ENCODE peak calls at places on chromosome 19, in ten cellular contexts. One of them, this sample, is unnamed.

GRCh38 chr19:29841559-29842367 is 30.0 kb downstream of the CCNE1 start:
- DNase-seq in BE2C: peak; percentile 58
- DNase-seq in T-helper 2 cell: no peak
- DNase-seq in anterior cingulate cortex: no peak
- DNase-seq in uterus: no peak
- DNase-seq in fibroblast of lung: peak; percentile 49
- DNase-seq in LHCN-M2: peak; percentile 47
- DNase-seq in C1 segment of cervical spinal cord: no peak
- DNase-seq in HAP-1: peak; percentile 14
- DNase-seq in Peyer's patch: no peak
- DNase-seq in this sample: no peak

GRCh38 chr19:55149078-55150003 is at the start of gene TNNT1:
- DNase-seq in BE2C: no peak
- DNase-seq in fibroblast of lung: no peak
- DNase-seq in HAP-1: no peak
- DNase-seq in T-helper 2 cell: no peak
- DNase-seq in C1 segment of cervical spinal cord: no peak
- DNase-seq in uterus: no peak
- DNase-seq in LHCN-M2: peak; percentile 54
- DNase-seq in anterior cingulate cortex: no peak
- DNase-seq in Peyer's patch: no peak
- DNase-seq in this sample: no peak

GRCh38 chr19:18233224-18233825 is 7.1 kb upstream of the PDE4C start:
- DNase-seq in BE2C: peak; percentile 56
- DNase-seq in uterus: no peak
- DNase-seq in HAP-1: peak; percentile 34
- DNase-seq in fibroblast of lung: peak; percentile 45
- DNase-seq in C1 segment of cervical spinal cord: no peak
- DNase-seq in LHCN-M2: no peak
- DNase-seq in T-helper 2 cell: peak; percentile 49
- DNase-seq in anterior cingulate cortex: no peak
- DNase-seq in Peyer's patch: no peak
- DNase-seq in this sample: peak; percentile 78

GRCh38 chr19:33634361-33635091 is 12.8 kb downstream of the CHST8 start:
- DNase-seq in fibroblast of lung: no peak
- DNase-seq in uterus: no peak
- DNase-seq in Peyer's patch: no peak
- DNase-seq in C1 segment of cervical spinal cord: no peak
- DNase-seq in T-helper 2 cell: no peak
- DNase-seq in HAP-1: no peak
- DNase-seq in LHCN-M2: no peak
- DNase-seq in anterior cingulate cortex: no peak
- DNase-seq in BE2C: no peak
- DNase-seq in this sample: no peak

GRCh38 chr19:48648134-48648533 is 2.1 kb upstream of the CA11 start:
- DNase-seq in C1 segment of cervical spinal cord: no peak
- DNase-seq in T-helper 2 cell: no peak
- DNase-seq in LHCN-M2: no peak
- DNase-seq in HAP-1: no peak
- DNase-seq in Peyer's patch: no peak
- DNase-seq in fibroblast of lung: no peak
- DNase-seq in anterior cingulate cortex: no peak
- DNase-seq in uterus: no peak
- DNase-seq in BE2C: no peak
- DNase-seq in this sample: no peak

GRCh38 chr19:19081642-19082151 is 17.9 kb downstream of the SLC25A42 start:
- DNase-seq in T-helper 2 cell: no peak
- DNase-seq in uterus: peak; percentile 46
- DNase-seq in HAP-1: no peak
- DNase-seq in Peyer's patch: no peak
- DNase-seq in C1 segment of cervical spinal cord: no peak
- DNase-seq in anterior cingulate cortex: no peak
- DNase-seq in fibroblast of lung: peak; percentile 18
- DNase-seq in LHCN-M2: no peak
- DNase-seq in BE2C: no peak
- DNase-seq in this sample: no peak

GRCh38 chr19:804419-805160 is 7.3 kb downstream of the PTBP1 start:
- DNase-seq in BE2C: no peak
- DNase-seq in T-helper 2 cell: no peak
- DNase-seq in uterus: no peak
- DNase-seq in anterior cingulate cortex: no peak
- DNase-seq in Peyer's patch: no peak
- DNase-seq in HAP-1: no peak
- DNase-seq in LHCN-M2: no peak
- DNase-seq in fibroblast of lung: no peak
- DNase-seq in C1 segment of cervical spinal cord: no peak
- DNase-seq in this sample: no peak

GRCh38 chr19:7863157-7863970 is 10.8 kb downstream of the PRR36 start:
- DNase-seq in LHCN-M2: no peak
- DNase-seq in C1 segment of cervical spinal cord: no peak
- DNase-seq in uterus: no peak
- DNase-seq in BE2C: peak; percentile 21
- DNase-seq in HAP-1: no peak
- DNase-seq in anterior cingulate cortex: no peak
- DNase-seq in Peyer's patch: no peak
- DNase-seq in T-helper 2 cell: no peak
- DNase-seq in fibroblast of lung: no peak
- DNase-seq in this sample: no peak

GRCh38 chr19:14516048-14516534 is 2.1 kb downstream of the DNAJB1 start:
- DNase-seq in BE2C: no peak
- DNase-seq in C1 segment of cervical spinal cord: peak; percentile 42
- DNase-seq in T-helper 2 cell: peak; percentile 26
- DNase-seq in anterior cingulate cortex: no peak
- DNase-seq in LHCN-M2: no peak
- DNase-seq in fibroblast of lung: no peak
- DNase-seq in Peyer's patch: no peak
- DNase-seq in HAP-1: no peak
- DNase-seq in uterus: no peak
- DNase-seq in this sample: no peak

This sample was measured in NT2/D1.